ENCODE peak calls at places on chromosomes 3 and 15, in six cellular contexts. S, P, E, L, F and R are unnamed samples.

GRCh38 chr3:58452176-58452575 is 18.5 kb upstream of the PDHB start:
- DNase-seq in S (no peak), P (no peak), E (no peak), L (no peak), F (no peak), R (no peak)

GRCh38 chr3:150743508-150743907 is 19.5 kb downstream of the SIAH2 start:
- DNase-seq in S (peak), P (peak), E (no peak), L (no peak), F (peak), R (no peak)

GRCh38 chr3:13462822-13463221 is 17.3 kb upstream of the HDAC11 start:
- DNase-seq in S (no peak), P (no peak), E (peak), L (no peak), F (no peak), R (no peak)

GRCh38 chr15:36529296-36530011 is 50.0 kb upstream of the CDIN1 start:
- DNase-seq in S (no peak), P (no peak), E (no peak), L (no peak), F (no peak), R (no peak)

GRCh38 chr15:56866798-56867197 is 51.6 kb upstream of the TCF12 start:
- DNase-seq in S (no peak), P (peak), E (no peak), L (no peak), F (no peak), R (no peak)

GRCh38 chr3:98005438-98005837 is 29.7 kb downstream of the GABRR3 start:
- DNase-seq in S (no peak), P (no peak), E (no peak), L (no peak), F (no peak), R (no peak)

GRCh38 chr3:181943285-181943684 is 231.6 kb downstream of the SOX2 start:
- DNase-seq in S (no peak), P (no peak), E (no peak), L (no peak), F (no peak), R (no peak)

GRCh38 chr15:73856458-73857192 is 16.7 kb upstream of the TBC1D21 start:
- DNase-seq in S (no peak), P (no peak), E (no peak), L (no peak), F (no peak), R (no peak)

GRCh38 chr3:63571682-63572081 is 80.8 kb upstream of the SNTN start:
- DNase-seq in S (no peak), P (no peak), E (no peak), L (no peak), F (no peak), R (no peak)

GRCh38 chr15:41934843-41935242 is 37.5 kb downstream of the EHD4 start:
- DNase-seq in S (no peak), P (no peak), E (no peak), L (no peak), F (no peak), R (peak)

GRCh38 chr3:192409203-192409837 is 318.0 kb downstream of the FGF12 start:
- DNase-seq in S (peak), P (peak), E (peak), L (peak), F (no peak), R (no peak)

GRCh38 chr3:17157713-17158112 is 273.0 kb downstream of the PLCL2 start:
- DNase-seq in S (peak), P (no peak), E (peak), L (no peak), F (peak), R (no peak)

GRCh38 chr3:194854290-194855024 is 168.8 kb downstream of the FAM43A start:
- DNase-seq in S (no peak), P (no peak), E (no peak), L (no peak), F (no peak), R (no peak)

GRCh38 chr3:159787191-159787590 is 201.4 kb upstream of the IL12A start:
- DNase-seq in S (peak), P (peak), E (no peak), L (no peak), F (peak), R (no peak)

GRCh38 chr3:108218811-108219210 is 3.4 kb downstream of the IFT57 start:
- DNase-seq in S (peak), P (peak), E (no peak), L (no peak), F (no peak), R (no peak)

GRCh38 chr15:82100116-82100795 is 54.4 kb upstream of the MEX3B start:
- DNase-seq in S (no peak), P (no peak), E (peak), L (peak), F (no peak), R (no peak)

GRCh38 chr3:56629451-56629850 is 53.6 kb downstream of the TASOR start:
- DNase-seq in S (no peak), P (no peak), E (no peak), L (no peak), F (no peak), R (no peak)

GRCh38 chr15:45288947-45289346 is 36.9 kb downstream of the SLC28A2 start:
- DNase-seq in S (no peak), P (no peak), E (no peak), L (no peak), F (no peak), R (no peak)

GRCh38 chr3:39141211-39141995 is 12.0 kb downstream of the CSRNP1 start:
- DNase-seq in S (peak), P (peak), E (no peak), L (no peak), F (no peak), R (no peak)

GRCh38 chr15:74845581-74845980 is 2.6 kb upstream of the ULK3 start:
- DNase-seq in S (no peak), P (no peak), E (no peak), L (no peak), F (no peak), R (peak)

GRCh38 chr3:51642462-51642861 is 28.6 kb upstream of the TEX264 start:
- DNase-seq in S (peak), P (no peak), E (peak), L (no peak), F (no peak), R (no peak)

GRCh38 chr3:77186728-77187127 is 146.8 kb downstream of the ROBO2 start:
- DNase-seq in S (peak), P (no peak), E (no peak), L (no peak), F (no peak), R (no peak)

GRCh38 chr3:53230789-53231188 is 25.0 kb downstream of the TKT start:
- DNase-seq in S (no peak), P (no peak), E (no peak), L (no peak), F (no peak), R (no peak)

GRCh38 chr15:57148236-57148635 is 228.1 kb upstream of the CGNL1 start:
- DNase-seq in S (no peak), P (no peak), E (no peak), L (no peak), F (no peak), R (no peak)

GRCh38 chr3:184378650-184379374 is 805 bp upstream of the THPO start:
- DNase-seq in S (no peak), P (no peak), E (no peak), L (no peak), F (no peak), R (no peak)

GRCh38 chr3:184377882-184378445 is at the start of gene THPO:
- DNase-seq in S (no peak), P (no peak), E (peak), L (no peak), F (no peak), R (no peak)

GRCh38 chr3:184380627-184381260 is 890 bp downstream of the CHRD start:
- DNase-seq in S (no peak), P (no peak), E (peak), L (no peak), F (no peak), R (no peak)

GRCh38 chr3:184380210-184380626 is 364 bp downstream of the CHRD start:
- DNase-seq in S (peak), P (peak), E (peak), L (no peak), F (no peak), R (no peak)

GRCh38 chr3:184379375-184380209 is at the start of gene CHRD:
- DNase-seq in S (no peak), P (no peak), E (peak), L (no peak), F (no peak), R (no peak)
- H3K4me3 ChIP-seq in S (peak), P (peak), E (peak), L (peak), F (no peak), R (peak)

GRCh38 chr3:113601240-113601639 is 68.9 kb downstream of the SIDT1 start:
- DNase-seq in S (no peak), P (no peak), E (no peak), L (no peak), F (no peak), R (no peak)

GRCh38 chr3:113607219-113607596 is 74.9 kb downstream of the SIDT1 start:
- DNase-seq in S (no peak), P (no peak), E (no peak), L (no peak), F (no peak), R (no peak)

GRCh38 chr3:113602256-113602655 is 69.9 kb downstream of the SIDT1 start:
- DNase-seq in S (no peak), P (no peak), E (no peak), L (no peak), F (no peak), R (no peak)

GRCh38 chr3:113602836-113603235 is 70.5 kb downstream of the SIDT1 start:
- DNase-seq in S (no peak), P (no peak), E (no peak), L (no peak), F (no peak), R (no peak)

DNA sequence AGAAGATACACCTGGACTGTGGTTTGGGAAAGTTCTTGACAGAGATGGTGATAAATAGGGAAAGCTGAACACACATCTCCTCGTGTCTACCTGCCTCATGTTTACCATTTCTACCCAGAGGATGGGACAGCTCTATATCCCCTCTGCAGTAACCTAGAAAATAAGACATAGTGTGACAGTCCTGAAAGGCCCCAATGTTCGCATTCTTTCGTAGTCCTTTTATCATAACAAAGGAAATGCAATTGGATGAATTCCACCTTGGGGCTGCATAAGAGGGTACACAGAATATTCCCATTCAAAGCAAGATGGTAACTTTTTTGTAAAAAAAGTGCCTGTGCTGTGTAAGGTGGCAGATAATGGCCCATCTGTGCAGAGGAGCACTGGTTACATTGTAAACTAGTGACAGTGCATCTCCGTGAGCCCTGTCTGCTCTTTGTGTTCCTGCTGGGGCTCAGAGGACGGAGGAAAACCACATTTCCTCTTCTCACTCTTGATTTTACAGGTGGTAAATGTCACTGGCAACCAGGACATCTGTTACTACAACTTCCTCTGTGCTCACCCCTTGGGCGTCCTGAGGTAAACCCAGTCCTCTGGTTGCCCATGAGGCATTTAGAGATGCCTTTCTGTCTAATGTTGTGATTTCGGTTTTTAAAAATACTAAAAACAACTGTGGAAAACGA is 74.3 kb downstream of the SIDT1 start:
- DNase-seq in S (no peak), P (no peak), E (no peak), L (no peak), F (no peak), R (no peak)
- H3K4me3 ChIP-seq in S (no peak), P (no peak), E (no peak), L (no peak), F (no peak), R (no peak)

GRCh38 chr15:29618586-29618985 is 203.7 kb downstream of the TJP1 start:
- DNase-seq in S (no peak), P (no peak), E (no peak), L (no peak), F (no peak), R (no peak)
- H3K4me3 ChIP-seq in S (no peak), P (no peak), E (no peak), L (no peak), F (no peak), R (no peak)

DNA sequence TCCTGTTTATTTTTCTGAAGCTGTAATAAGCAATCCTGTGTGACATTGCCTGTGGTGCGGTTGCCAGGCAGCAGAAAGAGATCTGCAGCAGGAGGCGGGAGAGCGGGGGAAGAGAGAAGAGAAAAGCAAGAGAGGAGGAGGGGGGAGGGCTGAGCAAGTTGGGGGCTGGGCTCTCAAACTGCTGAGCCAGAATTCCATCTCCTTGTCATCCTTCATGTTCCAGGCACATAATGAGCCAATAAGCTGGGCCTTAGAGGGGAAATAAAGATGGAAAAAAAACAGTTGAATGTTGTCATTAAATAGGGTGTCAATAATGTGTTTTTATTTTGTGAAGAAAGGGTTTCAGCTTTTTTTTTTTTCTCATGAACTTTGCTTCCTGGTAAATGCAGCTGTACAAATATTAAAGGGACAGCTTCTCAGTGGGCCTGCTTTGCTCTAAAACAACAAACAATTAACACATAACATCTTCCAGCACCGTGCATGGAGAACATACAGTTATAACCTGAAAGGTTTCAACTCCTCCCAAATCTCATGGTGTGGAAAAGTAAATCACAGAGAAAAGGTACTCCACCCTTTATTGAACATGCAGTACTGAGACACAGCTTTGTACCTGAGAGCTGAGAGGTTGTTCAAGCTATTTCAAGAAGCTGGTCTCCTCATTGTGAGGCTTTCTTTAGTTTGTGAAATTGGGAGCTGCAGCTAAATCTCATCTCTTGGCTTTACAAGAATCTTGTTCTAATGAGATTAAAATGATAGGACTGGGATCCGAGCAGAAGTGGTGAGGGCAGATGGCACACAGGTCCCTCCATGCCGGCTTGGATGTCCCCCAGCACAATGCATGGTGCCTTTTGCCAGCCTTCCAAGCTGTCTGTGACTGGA is 451.1 kb upstream of the KCNMB2 start:
- DNase-seq in S (peak), P (peak), E (peak), L (peak), F (peak), R (peak)
- H3K4me3 ChIP-seq in S (no peak), P (no peak), E (no peak), L (no peak), F (no peak), R (no peak)

DNA sequence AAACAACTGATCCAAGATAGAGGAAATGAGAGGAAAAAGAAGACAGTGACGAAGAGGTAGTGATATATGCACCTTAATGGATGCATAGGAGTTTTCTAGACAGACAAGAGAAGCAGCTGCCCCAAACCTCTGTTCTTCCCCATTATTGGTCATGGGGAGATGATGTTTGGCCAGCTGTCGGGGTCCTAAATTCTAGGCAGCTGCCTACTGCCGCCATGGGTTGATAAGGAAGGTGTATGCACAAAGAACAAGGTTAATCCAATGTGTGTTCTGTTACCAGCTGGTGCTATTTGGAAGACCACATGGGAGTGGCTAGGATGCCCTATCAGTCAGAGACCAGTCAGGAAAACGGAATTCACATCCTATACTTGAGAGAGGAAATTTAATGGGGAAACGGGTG is 47.4 kb downstream of the NTRK3 start:
- DNase-seq in S (no peak), P (no peak), E (no peak), L (no peak), F (no peak), R (no peak)
- H3K4me3 ChIP-seq in S (no peak), P (no peak), E (no peak), L (no peak), F (no peak), R (no peak)

GRCh38 chr3:158470944-158471638 is 99.9 kb upstream of the MLF1 start:
- DNase-seq in S (peak), P (peak), E (no peak), L (no peak), F (no peak), R (no peak)
- H3K4me3 ChIP-seq in S (no peak), P (no peak), E (no peak), L (no peak), F (no peak), R (no peak)

GRCh38 chr3:43390255-43390588 is 103.9 kb downstream of the SNRK start:
- DNase-seq in S (no peak), P (no peak), E (no peak), L (no peak), F (no peak), R (no peak)

GRCh38 chr3:43394071-43394501 is 107.7 kb downstream of the SNRK start:
- DNase-seq in S (peak), P (peak), E (no peak), L (no peak), F (peak), R (no peak)

GRCh38 chr3:43389388-43390254 is 103.3 kb downstream of the SNRK start:
- DNase-seq in S (peak), P (peak), E (no peak), L (no peak), F (peak), R (peak)

GRCh38 chr3:43388909-43389308 is 102.6 kb downstream of the SNRK start:
- DNase-seq in S (peak), P (no peak), E (no peak), L (no peak), F (no peak), R (no peak)

DNA sequence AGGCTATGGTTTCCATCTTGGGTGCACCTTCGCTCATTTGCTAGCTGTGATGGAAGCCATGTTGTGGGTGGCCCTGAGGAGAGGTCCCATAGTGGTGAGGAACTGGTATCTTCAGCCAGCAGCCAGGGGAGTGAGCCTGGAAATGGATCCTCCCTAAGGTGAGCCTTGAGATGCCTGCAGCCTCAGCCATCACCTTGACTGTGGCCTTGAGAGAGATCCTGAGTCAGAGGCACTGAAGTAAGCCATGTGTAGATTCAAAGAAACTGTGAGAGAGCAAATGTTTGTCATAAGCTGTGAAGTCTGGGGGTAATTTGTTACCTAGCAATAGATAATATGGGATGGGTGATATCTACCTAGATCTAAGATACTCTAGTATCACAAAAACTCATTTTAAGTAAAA is 105.3 kb downstream of the SNRK start:
- DNase-seq in S (no peak), P (no peak), E (no peak), L (no peak), F (no peak), R (no peak)
- H3K4me3 ChIP-seq in S (no peak), P (no peak), E (no peak), L (no peak), F (no peak), R (no peak)

DNA sequence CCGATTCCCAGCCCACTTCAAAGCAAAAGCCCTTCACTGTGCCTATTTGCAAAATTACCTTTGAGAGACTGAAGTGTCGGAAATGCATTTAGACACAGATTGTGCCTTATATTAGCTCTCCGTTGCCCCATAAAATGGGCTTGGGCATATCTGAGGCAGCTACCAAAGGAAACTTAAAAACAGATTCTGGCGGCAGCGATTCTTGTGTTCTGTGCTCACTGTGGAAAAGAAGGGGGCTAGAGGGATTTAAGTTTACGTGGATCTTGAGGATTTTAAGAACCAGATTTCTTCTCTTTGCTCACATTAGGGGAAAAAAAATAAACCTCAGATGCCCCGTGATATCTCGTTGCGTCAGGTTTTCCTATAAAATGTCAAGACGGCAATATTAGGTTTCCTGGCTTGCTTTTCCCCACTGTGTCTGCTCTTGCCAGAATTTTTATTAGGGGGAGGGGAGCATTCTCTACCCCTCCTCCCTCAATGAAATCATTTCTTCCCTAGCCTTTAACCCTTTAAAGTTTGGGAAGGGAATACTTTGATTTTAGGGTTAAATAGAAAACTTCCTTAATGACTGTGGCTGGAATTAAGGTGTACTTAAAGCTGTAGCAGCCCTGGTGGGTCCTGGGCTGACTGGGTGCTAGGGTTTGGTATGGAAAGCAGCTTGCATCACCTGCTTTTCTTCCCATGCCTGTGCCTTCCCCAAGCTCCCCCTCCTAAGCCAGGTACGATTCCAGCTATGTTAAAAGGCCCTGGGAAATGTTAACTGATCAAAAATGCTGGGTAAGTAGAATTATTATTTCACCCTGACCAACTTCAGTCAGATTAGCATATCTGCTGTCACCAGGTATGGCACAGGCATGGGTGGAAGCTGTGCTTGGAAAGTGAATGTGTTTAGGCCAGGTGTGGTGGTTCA is 73.8 kb downstream of the SMAD3 start:
- DNase-seq in S (no peak), P (no peak), E (no peak), L (no peak), F (no peak), R (no peak)
- H3K4me3 ChIP-seq in S (no peak), P (no peak), E (no peak), L (no peak), F (no peak), R (no peak)